ENCODE peak calls at places on chromosomes 12 and 14, in ten cellular contexts. One of them, this sample, is unnamed.

GRCh38 chr12:89384050-89384749 is 31.9 kb upstream of the DUSP6 start:
- DNase-seq in WERI-Rb-1: no peak
- DNase-seq in Calu3: peak; percentile 43
- DNase-seq in nephron progenitor cell: peak; percentile 18
- DNase-seq in MCF 10A: peak; percentile 90
- DNase-seq in suprapubic skin: no peak
- DNase-seq in PC-3: peak; percentile 75
- DNase-seq in cardiac fibroblast: peak; percentile 95
- DNase-seq in WTC11: peak; percentile 54
- DNase-seq in CD8-positive, alpha-beta T cell: no peak
- DNase-seq in this sample: peak; percentile 9

GRCh38 chr14:65824285-65824977 is 411.9 kb downstream of the FUT8 start:
- DNase-seq in CD8-positive, alpha-beta T cell: peak; percentile 59
- DNase-seq in MCF 10A: peak; percentile 70
- DNase-seq in WTC11: peak; percentile 60
- DNase-seq in WERI-Rb-1: peak; percentile 70
- DNase-seq in suprapubic skin: no peak
- DNase-seq in cardiac fibroblast: peak; percentile 84
- DNase-seq in Calu3: peak; percentile 67
- DNase-seq in PC-3: peak; percentile 81
- DNase-seq in nephron progenitor cell: peak; percentile 70
- DNase-seq in this sample: peak; percentile 65

GRCh38 chr14:105180598-105181528 is at the start of gene NUDT14:
- DNase-seq in Calu3: peak; percentile 88
- DNase-seq in nephron progenitor cell: peak; percentile 83
- DNase-seq in CD8-positive, alpha-beta T cell: peak; percentile 88
- DNase-seq in cardiac fibroblast: peak; percentile 54
- DNase-seq in WERI-Rb-1: peak; percentile 84
- DNase-seq in suprapubic skin: no peak
- DNase-seq in MCF 10A: peak; percentile 72
- DNase-seq in WTC11: peak; percentile 78
- DNase-seq in PC-3: peak; percentile 77
- DNase-seq in this sample: peak; percentile 78

GRCh38 chr14:50344116-50344775 is 32.1 kb downstream of the DMAC2L start:
- DNase-seq in PC-3: no peak
- DNase-seq in MCF 10A: peak; percentile 59
- DNase-seq in CD8-positive, alpha-beta T cell: no peak
- DNase-seq in Calu3: no peak
- DNase-seq in suprapubic skin: no peak
- DNase-seq in WERI-Rb-1: no peak
- DNase-seq in cardiac fibroblast: no peak
- DNase-seq in WTC11: no peak
- DNase-seq in nephron progenitor cell: no peak
- DNase-seq in this sample: no peak

GRCh38 chr12:66393890-66394289 is 91.6 kb downstream of the HELB start:
- DNase-seq in PC-3: no peak
- DNase-seq in CD8-positive, alpha-beta T cell: peak; percentile 5
- DNase-seq in WTC11: no peak
- DNase-seq in MCF 10A: no peak
- DNase-seq in nephron progenitor cell: no peak
- DNase-seq in WERI-Rb-1: no peak
- DNase-seq in Calu3: no peak
- DNase-seq in cardiac fibroblast: no peak
- DNase-seq in suprapubic skin: no peak
- DNase-seq in this sample: no peak

GRCh38 chr12:67651380-67651695 is 2.8 kb downstream of the DYRK2 start:
- DNase-seq in nephron progenitor cell: no peak
- DNase-seq in suprapubic skin: no peak
- DNase-seq in WERI-Rb-1: no peak
- DNase-seq in PC-3: peak; percentile 49
- DNase-seq in MCF 10A: peak; percentile 17
- DNase-seq in Calu3: peak; percentile 27
- DNase-seq in WTC11: no peak
- DNase-seq in CD8-positive, alpha-beta T cell: peak; percentile 42
- DNase-seq in cardiac fibroblast: peak; percentile 64
- DNase-seq in this sample: no peak

GRCh38 chr12:3225154-3225795 is 148.1 kb downstream of the TSPAN9 start:
- DNase-seq in suprapubic skin: no peak
- DNase-seq in MCF 10A: no peak
- DNase-seq in CD8-positive, alpha-beta T cell: no peak
- DNase-seq in WERI-Rb-1: peak; percentile 81
- DNase-seq in Calu3: no peak
- DNase-seq in nephron progenitor cell: no peak
- DNase-seq in cardiac fibroblast: peak; percentile 58
- DNase-seq in PC-3: no peak
- DNase-seq in WTC11: no peak
- DNase-seq in this sample: no peak

GRCh38 chr14:76806446-76806845 is 6.2 kb downstream of the ANGEL1 start:
- DNase-seq in MCF 10A: no peak
- DNase-seq in suprapubic skin: no peak
- DNase-seq in WTC11: no peak
- DNase-seq in PC-3: no peak
- DNase-seq in WERI-Rb-1: peak; percentile 90
- DNase-seq in cardiac fibroblast: no peak
- DNase-seq in Calu3: no peak
- DNase-seq in CD8-positive, alpha-beta T cell: no peak
- DNase-seq in nephron progenitor cell: no peak
- DNase-seq in this sample: no peak

GRCh38 chr14:93970967-93971634 is 5.3 kb downstream of the ASB2 start:
- DNase-seq in MCF 10A: no peak
- DNase-seq in nephron progenitor cell: no peak
- DNase-seq in WTC11: no peak
- DNase-seq in suprapubic skin: no peak
- DNase-seq in Calu3: no peak
- DNase-seq in cardiac fibroblast: no peak
- DNase-seq in CD8-positive, alpha-beta T cell: peak; percentile 37
- DNase-seq in PC-3: no peak
- DNase-seq in WERI-Rb-1: peak; percentile 68
- DNase-seq in this sample: no peak

GRCh38 chr14:44657153-44657552 is 150.1 kb upstream of the FSCB start:
- DNase-seq in CD8-positive, alpha-beta T cell: no peak
- DNase-seq in suprapubic skin: no peak
- DNase-seq in nephron progenitor cell: no peak
- DNase-seq in WERI-Rb-1: no peak
- DNase-seq in PC-3: no peak
- DNase-seq in cardiac fibroblast: no peak
- DNase-seq in Calu3: no peak
- DNase-seq in MCF 10A: no peak
- DNase-seq in WTC11: no peak
- DNase-seq in this sample: no peak

GRCh38 chr14:61347771-61348443 is 26.5 kb downstream of the PRKCH start:
- DNase-seq in nephron progenitor cell: no peak
- DNase-seq in WTC11: no peak
- DNase-seq in CD8-positive, alpha-beta T cell: no peak
- DNase-seq in Calu3: no peak
- DNase-seq in PC-3: no peak
- DNase-seq in WERI-Rb-1: no peak
- DNase-seq in cardiac fibroblast: no peak
- DNase-seq in suprapubic skin: no peak
- DNase-seq in MCF 10A: no peak
- DNase-seq in this sample: no peak

GRCh38 chr12:34396861-34397590 is 374.7 kb downstream of the ALG10 start:
- DNase-seq in PC-3: no peak
- DNase-seq in nephron progenitor cell: no peak
- DNase-seq in suprapubic skin: peak; percentile 69
- DNase-seq in Calu3: no peak
- DNase-seq in WTC11: no peak
- DNase-seq in cardiac fibroblast: no peak
- DNase-seq in WERI-Rb-1: peak; percentile 1
- DNase-seq in MCF 10A: no peak
- DNase-seq in CD8-positive, alpha-beta T cell: peak; percentile 2
- DNase-seq in this sample: peak; percentile 0

GRCh38 chr12:116524964-116525379 is 34.2 kb upstream of the MAP1LC3B2 start:
- DNase-seq in cardiac fibroblast: peak; percentile 66
- DNase-seq in PC-3: peak; percentile 88
- DNase-seq in suprapubic skin: no peak
- DNase-seq in nephron progenitor cell: no peak
- DNase-seq in MCF 10A: peak; percentile 75
- DNase-seq in CD8-positive, alpha-beta T cell: no peak
- DNase-seq in Calu3: no peak
- DNase-seq in WTC11: peak; percentile 56
- DNase-seq in WERI-Rb-1: no peak
- DNase-seq in this sample: no peak

GRCh38 chr14:51441001-51441400 is 201.0 kb downstream of the TMX1 start:
- DNase-seq in PC-3: peak; percentile 67
- DNase-seq in WTC11: no peak
- DNase-seq in cardiac fibroblast: no peak
- DNase-seq in WERI-Rb-1: no peak
- DNase-seq in Calu3: no peak
- DNase-seq in nephron progenitor cell: no peak
- DNase-seq in suprapubic skin: no peak
- DNase-seq in MCF 10A: peak; percentile 52
- DNase-seq in CD8-positive, alpha-beta T cell: no peak
- DNase-seq in this sample: no peak

GRCh38 chr14:61570188-61570960 is 124.9 kb upstream of the HIF1A start:
- DNase-seq in WTC11: no peak
- DNase-seq in cardiac fibroblast: peak; percentile 58
- DNase-seq in Calu3: no peak
- DNase-seq in suprapubic skin: no peak
- DNase-seq in MCF 10A: no peak
- DNase-seq in nephron progenitor cell: no peak
- DNase-seq in PC-3: peak; percentile 70
- DNase-seq in CD8-positive, alpha-beta T cell: no peak
- DNase-seq in WERI-Rb-1: no peak
- DNase-seq in this sample: no peak

GRCh38 chr12:66688836-66689439 is 10.1 kb upstream of the GRIP1 start:
- DNase-seq in cardiac fibroblast: peak; percentile 24
- DNase-seq in suprapubic skin: no peak
- DNase-seq in Calu3: peak; percentile 80
- DNase-seq in PC-3: peak; percentile 82
- DNase-seq in nephron progenitor cell: peak; percentile 57
- DNase-seq in CD8-positive, alpha-beta T cell: peak; percentile 43
- DNase-seq in WTC11: peak; percentile 82
- DNase-seq in MCF 10A: peak; percentile 66
- DNase-seq in WERI-Rb-1: peak; percentile 66
- DNase-seq in this sample: peak; percentile 68

DNA sequence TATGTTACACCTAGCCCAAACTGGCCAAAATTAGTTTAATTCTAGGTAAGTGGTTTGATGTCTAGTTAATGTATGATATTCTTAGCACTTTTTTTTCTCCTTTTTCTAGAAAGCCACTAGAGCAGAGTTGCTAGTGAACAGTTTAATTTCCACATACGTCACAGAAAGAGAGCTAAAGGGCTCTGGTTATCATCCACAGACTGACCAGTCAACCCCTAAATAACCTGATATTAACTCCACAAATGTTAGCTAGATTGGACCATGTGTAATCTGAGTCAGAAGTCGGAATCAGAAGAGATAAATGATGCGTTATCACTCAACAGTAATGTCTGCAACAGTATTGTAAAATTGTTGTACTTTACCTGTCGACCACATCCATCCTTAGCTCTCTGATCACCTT is 74.9 kb downstream of the USP15 start:
- DNase-seq in WTC11: no peak
- DNase-seq in CD8-positive, alpha-beta T cell: no peak
- DNase-seq in MCF 10A: no peak
- DNase-seq in PC-3: no peak
- DNase-seq in WERI-Rb-1: no peak
- DNase-seq in suprapubic skin: no peak
- DNase-seq in nephron progenitor cell: no peak
- DNase-seq in cardiac fibroblast: no peak
- DNase-seq in Calu3: no peak
- DNase-seq in this sample: no peak
- TF ChIP-seq CTCF in WTC11: no peak
- TF ChIP-seq CTCF in CD8-positive, alpha-beta T cell: no peak
- TF ChIP-seq CTCF in MCF 10A: no peak
- TF ChIP-seq CTCF in PC-3: no peak
- TF ChIP-seq CTCF in WERI-Rb-1: no peak
- TF ChIP-seq CTCF in suprapubic skin: no peak
- TF ChIP-seq CTCF in nephron progenitor cell: no peak
- TF ChIP-seq CTCF in cardiac fibroblast: no peak
- TF ChIP-seq CTCF in Calu3: no peak
- TF ChIP-seq CTCF in this sample: no peak

GRCh38 chr12:90945070-90945649 is 9.8 kb downstream of the CCER1 start:
- DNase-seq in WTC11: no peak
- DNase-seq in nephron progenitor cell: no peak
- DNase-seq in suprapubic skin: no peak
- DNase-seq in MCF 10A: peak; percentile 34
- DNase-seq in CD8-positive, alpha-beta T cell: no peak
- DNase-seq in cardiac fibroblast: peak; percentile 57
- DNase-seq in WERI-Rb-1: no peak
- DNase-seq in PC-3: peak; percentile 64
- DNase-seq in Calu3: no peak
- DNase-seq in this sample: no peak
- TF ChIP-seq CTCF in WTC11: no peak
- TF ChIP-seq CTCF in nephron progenitor cell: peak; percentile 52
- TF ChIP-seq CTCF in suprapubic skin: peak; percentile 34
- TF ChIP-seq CTCF in MCF 10A: no peak
- TF ChIP-seq CTCF in CD8-positive, alpha-beta T cell: peak; percentile 70
- TF ChIP-seq CTCF in cardiac fibroblast: peak; percentile 44
- TF ChIP-seq CTCF in WERI-Rb-1: no peak
- TF ChIP-seq CTCF in PC-3: peak; percentile 78
- TF ChIP-seq CTCF in Calu3: peak; percentile 55
- TF ChIP-seq CTCF in this sample: peak; percentile 69

GRCh38 chr12:75389061-75389460 is 1.8 kb upstream of the GLIPR1L2 start:
- DNase-seq in WTC11: no peak
- DNase-seq in WERI-Rb-1: no peak
- DNase-seq in CD8-positive, alpha-beta T cell: no peak
- DNase-seq in suprapubic skin: no peak
- DNase-seq in Calu3: peak; percentile 15
- DNase-seq in PC-3: peak; percentile 72
- DNase-seq in nephron progenitor cell: no peak
- DNase-seq in MCF 10A: peak; percentile 31
- DNase-seq in cardiac fibroblast: peak; percentile 5
- DNase-seq in this sample: no peak

GRCh38 chr12:75390899-75391538 is at the start of gene GLIPR1L2:
- DNase-seq in MCF 10A: peak; percentile 98
- DNase-seq in WTC11: peak; percentile 97
- DNase-seq in CD8-positive, alpha-beta T cell: peak; percentile 85
- DNase-seq in Calu3: peak; percentile 99
- DNase-seq in nephron progenitor cell: peak; percentile 87
- DNase-seq in suprapubic skin: peak; percentile 94
- DNase-seq in cardiac fibroblast: peak; percentile 99
- DNase-seq in PC-3: peak; percentile 99
- DNase-seq in WERI-Rb-1: peak; percentile 90
- DNase-seq in this sample: peak; percentile 96

GRCh38 chr12:75389706-75390105 is 1.2 kb upstream of the GLIPR1L2 start:
- DNase-seq in MCF 10A: peak; percentile 3
- DNase-seq in WTC11: no peak
- DNase-seq in PC-3: no peak
- DNase-seq in CD8-positive, alpha-beta T cell: no peak
- DNase-seq in cardiac fibroblast: no peak
- DNase-seq in Calu3: no peak
- DNase-seq in WERI-Rb-1: no peak
- DNase-seq in suprapubic skin: no peak
- DNase-seq in nephron progenitor cell: no peak
- DNase-seq in this sample: no peak

GRCh38 chr12:75390156-75390898 is 562 bp upstream of the GLIPR1L2 start:
- DNase-seq in cardiac fibroblast: no peak
- DNase-seq in WERI-Rb-1: no peak
- DNase-seq in MCF 10A: no peak
- DNase-seq in WTC11: no peak
- DNase-seq in suprapubic skin: no peak
- DNase-seq in nephron progenitor cell: no peak
- DNase-seq in CD8-positive, alpha-beta T cell: no peak
- DNase-seq in PC-3: no peak
- DNase-seq in Calu3: no peak
- DNase-seq in this sample: no peak
- TF ChIP-seq CTCF in cardiac fibroblast: no peak
- TF ChIP-seq CTCF in WERI-Rb-1: no peak
- TF ChIP-seq CTCF in MCF 10A: no peak
- TF ChIP-seq CTCF in WTC11: no peak
- TF ChIP-seq CTCF in suprapubic skin: no peak
- TF ChIP-seq CTCF in nephron progenitor cell: no peak
- TF ChIP-seq CTCF in CD8-positive, alpha-beta T cell: no peak
- TF ChIP-seq CTCF in PC-3: no peak
- TF ChIP-seq CTCF in Calu3: no peak
- TF ChIP-seq CTCF in this sample: no peak

GRCh38 chr12:123264642-123265041 is 7.0 kb downstream of the CDK2AP1 start:
- DNase-seq in WERI-Rb-1: peak; percentile 53
- DNase-seq in PC-3: no peak
- DNase-seq in WTC11: peak; percentile 62
- DNase-seq in Calu3: no peak
- DNase-seq in MCF 10A: no peak
- DNase-seq in nephron progenitor cell: no peak
- DNase-seq in suprapubic skin: no peak
- DNase-seq in cardiac fibroblast: no peak
- DNase-seq in CD8-positive, alpha-beta T cell: no peak
- DNase-seq in this sample: peak; percentile 28
- TF ChIP-seq CTCF in WERI-Rb-1: peak; percentile 66
- TF ChIP-seq CTCF in PC-3: peak; percentile 38
- TF ChIP-seq CTCF in WTC11: no peak
- TF ChIP-seq CTCF in Calu3: no peak
- TF ChIP-seq CTCF in MCF 10A: no peak
- TF ChIP-seq CTCF in nephron progenitor cell: no peak
- TF ChIP-seq CTCF in suprapubic skin: no peak
- TF ChIP-seq CTCF in cardiac fibroblast: no peak
- TF ChIP-seq CTCF in CD8-positive, alpha-beta T cell: no peak
- TF ChIP-seq CTCF in this sample: no peak